ENCODE peak calls at places on chromosome 19, in four cellular contexts. One of them, this sample, is unnamed.

GRCh38 chr19:1254081-1254527 is 5.7 kb downstream of the MIDN start:
- DNase-seq in foreskin fibroblast: no peak
- DNase-seq in H1: no peak
- DNase-seq in epithelial cell of esophagus: no peak
- DNase-seq in this sample: no peak

GRCh38 chr19:7679771-7680605 is 645 bp upstream of the TRAPPC5 start:
- DNase-seq in H1: no peak
- DNase-seq in foreskin fibroblast: no peak
- DNase-seq in epithelial cell of esophagus: no peak
- DNase-seq in this sample: no peak

GRCh38 chr19:47693903-47694302 is 19.3 kb upstream of the EHD2 start:
- DNase-seq in H1: no peak
- DNase-seq in foreskin fibroblast: no peak
- DNase-seq in epithelial cell of esophagus: no peak
- DNase-seq in this sample: no peak

GRCh38 chr19:18646535-18647370 is 9.9 kb downstream of the KLHL26 start:
- DNase-seq in foreskin fibroblast: no peak
- DNase-seq in epithelial cell of esophagus: no peak
- DNase-seq in H1: no peak
- DNase-seq in this sample: no peak

GRCh38 chr19:870963-871401 is 11.5 kb downstream of the CFD start:
- DNase-seq in H1: no peak
- DNase-seq in foreskin fibroblast: no peak
- DNase-seq in epithelial cell of esophagus: no peak
- DNase-seq in this sample: no peak

GRCh38 chr19:47373246-47374240 is 24.4 kb downstream of the DHX34 start:
- DNase-seq in epithelial cell of esophagus: no peak
- DNase-seq in foreskin fibroblast: no peak
- DNase-seq in H1: no peak
- DNase-seq in this sample: no peak

GRCh38 chr19:34957830-34958751 is 5.9 kb downstream of the ZNF792 start:
- DNase-seq in H1: no peak
- DNase-seq in epithelial cell of esophagus: no peak
- DNase-seq in foreskin fibroblast: no peak
- DNase-seq in this sample: no peak

GRCh38 chr19:32581704-32582164 is 744 bp downstream of the PDCD5 start:
- DNase-seq in foreskin fibroblast: peak
- DNase-seq in H1: no peak
- DNase-seq in epithelial cell of esophagus: peak
- DNase-seq in this sample: peak

GRCh38 chr19:38228491-38229439 is 4.7 kb upstream of the DPF1 start:
- DNase-seq in epithelial cell of esophagus: no peak
- DNase-seq in foreskin fibroblast: no peak
- DNase-seq in H1: no peak
- DNase-seq in this sample: no peak

GRCh38 chr19:29560313-29561075 is 34.7 kb downstream of the VSTM2B start:
- DNase-seq in H1: no peak
- DNase-seq in foreskin fibroblast: no peak
- DNase-seq in epithelial cell of esophagus: no peak
- DNase-seq in this sample: no peak

GRCh38 chr19:8242212-8242821 is 33.1 kb downstream of the CERS4 start:
- DNase-seq in foreskin fibroblast: no peak
- DNase-seq in H1: no peak
- DNase-seq in epithelial cell of esophagus: no peak
- DNase-seq in this sample: no peak

GRCh38 chr19:36687214-36688056 is at the start of gene ZNF567:
- DNase-seq in epithelial cell of esophagus: peak
- DNase-seq in foreskin fibroblast: peak
- DNase-seq in H1: peak
- DNase-seq in this sample: peak

GRCh38 chr19:47492571-47493377 is 8.8 kb upstream of the KPTN start:
- DNase-seq in epithelial cell of esophagus: no peak
- DNase-seq in H1: no peak
- DNase-seq in foreskin fibroblast: no peak
- DNase-seq in this sample: no peak

GRCh38 chr19:35959040-35959967 is 23.1 kb downstream of the LRFN3 start:
- DNase-seq in foreskin fibroblast: no peak
- DNase-seq in H1: no peak
- DNase-seq in epithelial cell of esophagus: no peak
- DNase-seq in this sample: no peak

GRCh38 chr19:49127674-49128544 is 8.6 kb downstream of the PPFIA3 start:
- DNase-seq in epithelial cell of esophagus: peak
- DNase-seq in H1: no peak
- DNase-seq in foreskin fibroblast: peak
- DNase-seq in this sample: peak
- TF ChIP-seq CTCF in epithelial cell of esophagus: peak
- TF ChIP-seq CTCF in H1: no peak
- TF ChIP-seq CTCF in foreskin fibroblast: no peak
- TF ChIP-seq CTCF in this sample: no peak

DNA sequence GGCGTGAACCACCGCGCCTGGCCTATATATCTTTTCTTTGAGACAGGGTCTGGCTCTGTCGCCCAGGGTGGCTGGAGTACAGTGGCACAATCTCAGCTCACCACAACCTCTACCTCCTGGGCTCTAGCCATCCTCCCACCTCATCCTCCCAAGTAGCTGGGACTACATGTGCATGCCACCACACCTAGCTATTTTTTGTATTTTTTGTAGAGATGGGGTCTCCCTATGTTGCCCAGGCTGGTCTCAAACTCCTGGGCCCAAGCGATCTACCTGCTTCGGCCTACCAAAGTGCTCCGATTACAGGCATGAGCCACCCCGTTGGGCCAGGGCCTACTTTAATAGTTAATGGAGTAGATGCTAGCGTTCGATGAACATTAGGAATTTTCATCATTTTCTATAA is 3.4 kb downstream of the TNPO2 start:
- DNase-seq in epithelial cell of esophagus: no peak
- DNase-seq in foreskin fibroblast: no peak
- DNase-seq in H1: no peak
- DNase-seq in this sample: no peak
- TF ChIP-seq CTCF in epithelial cell of esophagus: no peak
- TF ChIP-seq CTCF in foreskin fibroblast: no peak
- TF ChIP-seq CTCF in H1: no peak
- TF ChIP-seq CTCF in this sample: no peak

DNA sequence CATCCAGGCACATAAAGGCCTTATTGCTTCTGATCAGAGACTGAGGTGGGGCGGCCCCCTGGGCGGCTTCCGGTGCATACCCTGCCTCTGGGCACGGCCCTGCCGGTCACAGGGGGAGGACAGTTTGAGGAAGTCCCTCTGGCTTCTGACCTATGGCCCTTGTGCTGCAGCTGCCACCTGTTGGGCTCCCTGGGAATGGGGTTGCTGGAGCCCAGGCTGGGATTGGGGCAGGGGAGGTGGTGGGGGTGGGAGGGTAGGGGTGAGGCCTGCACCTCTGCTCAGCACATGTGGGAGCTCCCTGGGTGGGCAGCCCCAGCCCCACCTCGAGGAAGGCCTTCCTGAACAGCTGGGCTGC is 10.7 kb downstream of the ANO8 start:
- DNase-seq in H1: no peak
- DNase-seq in foreskin fibroblast: no peak
- DNase-seq in epithelial cell of esophagus: no peak
- DNase-seq in this sample: no peak
- TF ChIP-seq CTCF in H1: no peak
- TF ChIP-seq CTCF in foreskin fibroblast: no peak
- TF ChIP-seq CTCF in epithelial cell of esophagus: no peak
- TF ChIP-seq CTCF in this sample: no peak

DNA sequence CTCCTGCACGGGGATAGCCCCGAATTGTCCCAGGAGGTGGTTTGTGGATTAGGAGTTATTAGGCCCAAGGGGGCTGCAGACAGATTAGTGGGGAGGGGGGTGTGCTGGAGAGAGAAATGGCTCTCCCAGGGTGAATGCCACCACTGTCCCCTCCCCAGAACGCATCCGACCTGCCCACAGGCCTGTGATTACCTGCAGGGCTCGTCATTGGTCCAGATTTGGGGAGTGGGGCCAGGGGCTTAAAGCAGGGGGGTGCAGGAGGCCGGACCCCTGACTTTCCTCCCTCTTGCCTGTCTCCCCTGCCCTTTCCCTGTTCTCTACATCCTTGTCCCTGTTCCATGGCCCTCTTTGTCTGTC is 1.2 kb downstream of the NRTN start:
- DNase-seq in foreskin fibroblast: no peak
- DNase-seq in epithelial cell of esophagus: no peak
- DNase-seq in H1: no peak
- DNase-seq in this sample: no peak
- TF ChIP-seq CTCF in foreskin fibroblast: no peak
- TF ChIP-seq CTCF in epithelial cell of esophagus: no peak
- TF ChIP-seq CTCF in H1: no peak
- TF ChIP-seq CTCF in this sample: no peak

GRCh38 chr19:40397568-40397906 is 7.6 kb upstream of the HIPK4 start:
- DNase-seq in H1: no peak
- DNase-seq in foreskin fibroblast: no peak
- DNase-seq in epithelial cell of esophagus: no peak
- DNase-seq in this sample: no peak

GRCh38 chr19:40400521-40400920 is 10.5 kb upstream of the HIPK4 start:
- DNase-seq in H1: no peak
- DNase-seq in epithelial cell of esophagus: no peak
- DNase-seq in foreskin fibroblast: no peak
- DNase-seq in this sample: no peak

GRCh38 chr19:40398417-40399056 is 8.6 kb upstream of the HIPK4 start:
- DNase-seq in H1: no peak
- DNase-seq in foreskin fibroblast: no peak
- DNase-seq in epithelial cell of esophagus: peak
- DNase-seq in this sample: peak

GRCh38 chr19:40407714-40408600 is 5.2 kb downstream of the PRX start:
- DNase-seq in foreskin fibroblast: no peak
- DNase-seq in H1: no peak
- DNase-seq in epithelial cell of esophagus: no peak
- DNase-seq in this sample: no peak

GRCh38 chr19:40403262-40403984 is 9.8 kb downstream of the PRX start:
- DNase-seq in epithelial cell of esophagus: peak
- DNase-seq in foreskin fibroblast: peak
- DNase-seq in H1: peak
- DNase-seq in this sample: peak
- TF ChIP-seq CTCF in epithelial cell of esophagus: no peak
- TF ChIP-seq CTCF in foreskin fibroblast: no peak
- TF ChIP-seq CTCF in H1: no peak
- TF ChIP-seq CTCF in this sample: no peak